ENCODE peak calls at places on chromosomes 11 and 22, in eight cellular contexts. C, X, S, T, A, M, O and H are unnamed samples.

GRCh38 chr11:64558869-64559268 is 32.2 kb upstream of the SLC22A12 start:
- DNase-seq in M (no peak), X (no peak), S (no peak), A (no peak), C (no peak), T (no peak), O (no peak), H (no peak)

GRCh38 chr11:118056806-118057205 is 20.1 kb upstream of the TMPRSS4 start:
- DNase-seq in M (no peak), X (peak; percentile 47), T (no peak), C (no peak), S (no peak), O (no peak), A (no peak), H (no peak)

GRCh38 chr11:35393093-35393492 is 26.3 kb downstream of the SLC1A2 start:
- DNase-seq in T (no peak), A (no peak), O (no peak), C (no peak), M (no peak), S (no peak), X (no peak), H (no peak)

GRCh38 chr11:9862981-9863380 is 199.1 kb downstream of the SWAP70 start:
- DNase-seq in C (peak; percentile 77), O (no peak), X (no peak), M (no peak), A (no peak), S (no peak), T (no peak), H (no peak)

GRCh38 chr11:20125927-20126326 is 34.3 kb downstream of the DBX1 start:
- DNase-seq in S (no peak), X (no peak), T (no peak), M (no peak), A (peak; percentile 87), C (peak; percentile 72), O (no peak), H (no peak)

GRCh38 chr11:73259406-73260126 is 12.6 kb upstream of the P2RY6 start:
- DNase-seq in S (no peak), C (no peak), X (peak; percentile 27), O (no peak), T (no peak), A (no peak), M (no peak), H (no peak)

GRCh38 chr11:105000797-105001196 is 22.2 kb downstream of the CASP5 start:
- DNase-seq in O (no peak), T (peak; percentile 40), X (no peak), M (no peak), C (no peak), A (no peak), S (no peak), H (no peak)

GRCh38 chr22:46462726-46463371 is 74.6 kb downstream of the CELSR1 start:
- DNase-seq in M (peak; percentile 19), X (no peak), O (no peak), A (no peak), S (no peak), T (no peak), C (peak; percentile 52), H (no peak)

GRCh38 chr22:20015971-20016733 is 471 bp downstream of the ARVCF start:
- DNase-seq in X (no peak), C (no peak), S (peak; percentile 34), O (peak; percentile 31), A (peak; percentile 74), T (no peak), M (peak; percentile 71), H (peak; percentile 61)

GRCh38 chr11:22674470-22675426 is 8.3 kb downstream of the GAS2 start:
- DNase-seq in M (no peak), S (peak; percentile 28), T (no peak), A (no peak), O (no peak), X (no peak), C (no peak), H (no peak)

GRCh38 chr11:73480677-73481076 is 104.5 kb downstream of the RELT start:
- DNase-seq in T (no peak), S (no peak), X (no peak), O (no peak), M (no peak), C (no peak), A (no peak), H (no peak)

GRCh38 chr22:49718396-49718795 is 109.3 kb downstream of the BRD1 start:
- DNase-seq in A (no peak), X (no peak), T (no peak), O (no peak), S (no peak), M (no peak), C (no peak), H (no peak)

GRCh38 chr11:2211113-2211971 is 39.7 kb upstream of the TH start:
- DNase-seq in A (no peak), S (peak; percentile 78), C (no peak), X (peak; percentile 55), O (peak; percentile 67), M (no peak), T (no peak), H (peak; percentile 91)

GRCh38 chr11:124863826-124864165 is 1.4 kb upstream of the ROBO3 start:
- DNase-seq in M (no peak), S (no peak), A (no peak), X (no peak), C (no peak), T (no peak), O (no peak), H (no peak)

GRCh38 chr11:13003726-13004493 is 5.2 kb upstream of the RASSF10 start:
- DNase-seq in X (no peak), O (no peak), A (no peak), M (no peak), C (peak; percentile 56), S (no peak), T (no peak), H (no peak)

GRCh38 chr11:108906329-108906728 is 241.5 kb downstream of the DDX10 start:
- DNase-seq in T (no peak), A (no peak), C (peak; percentile 81), O (no peak), M (no peak), S (no peak), X (no peak), H (no peak)

GRCh38 chr11:12585861-12586260 is 88.4 kb upstream of the TEAD1 start:
- DNase-seq in M (no peak), X (no peak), O (no peak), S (no peak), T (no peak), C (no peak), A (no peak), H (no peak)

GRCh38 chr11:65169164-65169641 is 830 bp upstream of the SPDYC start:
- DNase-seq in M (no peak), A (no peak), T (no peak), X (no peak), S (no peak), O (no peak), C (peak; percentile 62), H (no peak)

GRCh38 chr11:21195995-21196394 is 526.6 kb downstream of the NELL1 start:
- DNase-seq in M (no peak), O (no peak), C (no peak), X (no peak), T (no peak), A (no peak), S (no peak), H (no peak)

GRCh38 chr11:124837491-124837856 is 27.8 kb upstream of the ROBO3 start:
- DNase-seq in A (peak; percentile 23), O (no peak), M (no peak), T (no peak), X (no peak), S (peak; percentile 30), C (peak; percentile 92), H (peak; percentile 62)

GRCh38 chr11:62020661-62021060 is 53.2 kb upstream of the FTH1 start:
- DNase-seq in M (no peak), O (no peak), S (no peak), A (no peak), T (no peak), X (no peak), C (no peak), H (no peak)

GRCh38 chr11:75161506-75161905 is 10.6 kb downstream of the SLCO2B1 start:
- DNase-seq in A (no peak), S (no peak), X (no peak), O (no peak), T (no peak), C (no peak), M (peak; percentile 14), H (no peak)

GRCh38 chr11:121446752-121447156 is 5.4 kb upstream of the SORL1 start:
- DNase-seq in M (no peak), T (no peak), X (no peak), S (no peak), C (peak; percentile 33), A (no peak), O (no peak), H (no peak)

GRCh38 chr22:29702931-29703594 is 16.7 kb upstream of the CABP7 start:
- DNase-seq in X (no peak), C (no peak), O (no peak), T (no peak), M (peak; percentile 59), A (peak; percentile 84), S (no peak), H (no peak)

GRCh38 chr22:45966892-45967365 is 10.0 kb downstream of the WNT7B start:
- DNase-seq in X (no peak), C (no peak), S (no peak), A (no peak), M (no peak), O (no peak), T (no peak), H (no peak)

GRCh38 chr11:126456783-126457542 is 101.5 kb downstream of the ST3GAL4 start:
- DNase-seq in S (no peak), M (no peak), O (no peak), X (no peak), C (no peak), A (no peak), T (no peak), H (no peak)

GRCh38 chr22:39463931-39464390 is 7.1 kb downstream of the MGAT3 start:
- DNase-seq in C (no peak), M (no peak), T (no peak), S (no peak), X (peak; percentile 84), O (no peak), A (peak; percentile 97), H (no peak)

GRCh38 chr22:30062934-30063333 is 17.3 kb upstream of the HORMAD2 start:
- DNase-seq in X (no peak), S (peak; percentile 40), O (no peak), M (no peak), C (no peak), A (no peak), T (no peak), H (no peak)

GRCh38 chr22:17580461-17581031 is 17.2 kb downstream of the SLC25A18 start:
- DNase-seq in C (no peak), T (no peak), S (no peak), A (no peak), O (no peak), M (no peak), X (no peak), H (no peak)

GRCh38 chr11:66858186-66858938 is 1.5 kb downstream of the LRFN4 start:
- DNase-seq in O (no peak), M (peak; percentile 61), S (no peak), A (no peak), T (no peak), X (no peak), C (no peak), H (no peak)